ENCODE peak calls at places on chromosomes 1 and 21, in ten cellular contexts. M is H1, S is AG09309, Q is epithelial cell of esophagus, G is OCI-LY7, V is mesendoderm, L is foreskin fibroblast, K is brain microvascular endothelial cell, P is suprapubic skin, Y is neural progenitor cell. B is an unnamed sample.

GRCh38 chr1:227765261-227766014 is 30.2 kb downstream of the SNAP47 start:
- DNase-seq in M (no peak), S (no peak), Q (no peak), G (no peak), V (no peak), L (no peak), K (no peak), P (no peak), Y (no peak), B (no peak)

GRCh38 chr1:35557118-35557610 is at the start of gene KIAA0319L:
- DNase-seq in M (no peak), S (no peak), Q (peak), G (no peak), V (no peak), L (peak), K (no peak), P (peak), Y (peak), B (peak)

GRCh38 chr1:104329278-104329677 is 579.6 kb downstream of the AMY1C start:
- DNase-seq in M (no peak), S (no peak), Q (no peak), G (no peak), V (no peak), L (no peak), K (no peak), P (no peak), Y (no peak), B (no peak)

GRCh38 chr21:32756096-32756495 is 15.5 kb downstream of the PAXBP1 start:
- DNase-seq in M (no peak), S (no peak), Q (no peak), G (no peak), V (no peak), L (no peak), K (no peak), P (no peak), Y (no peak), B (no peak)

GRCh38 chr1:180112979-180113650 is 41.6 kb upstream of the QSOX1 start:
- DNase-seq in M (no peak), S (no peak), Q (no peak), G (no peak), V (no peak), L (no peak), K (no peak), P (no peak), Y (no peak), B (peak)

GRCh38 chr1:10451286-10451685 is 1.5 kb downstream of the CORT start:
- DNase-seq in M (no peak), S (no peak), Q (no peak), G (no peak), V (peak), L (peak), K (peak), P (no peak), Y (peak), B (peak)

GRCh38 chr1:151862604-151863003 is 9.1 kb upstream of the THEM5 start:
- DNase-seq in M (no peak), S (no peak), Q (no peak), G (no peak), V (no peak), L (no peak), K (no peak), P (no peak), Y (no peak), B (no peak)

GRCh38 chr1:205947024-205947423 is 3.8 kb upstream of the SLC26A9 start:
- DNase-seq in M (no peak), S (no peak), Q (peak), G (no peak), V (no peak), L (no peak), K (no peak), P (no peak), Y (no peak), B (no peak)

GRCh38 chr1:23525558-23526174 is 5.4 kb downstream of the E2F2 start:
- DNase-seq in M (no peak), S (no peak), Q (no peak), G (peak), V (no peak), L (no peak), K (no peak), P (no peak), Y (no peak), B (no peak)

GRCh38 chr1:176055398-176055797 is 151.7 kb downstream of the COP1 start:
- DNase-seq in M (no peak), S (no peak), Q (no peak), G (no peak), V (no peak), L (no peak), K (no peak), P (no peak), Y (no peak), B (no peak)

GRCh38 chr21:44272231-44272858 is 10.6 kb upstream of the DNMT3L start:
- DNase-seq in M (no peak), S (no peak), Q (no peak), G (no peak), V (no peak), L (no peak), K (no peak), P (no peak), Y (no peak), B (no peak)

GRCh38 chr1:31441970-31442647 is 29.1 kb downstream of the SERINC2 start:
- DNase-seq in M (no peak), S (no peak), Q (no peak), G (no peak), V (no peak), L (no peak), K (no peak), P (peak), Y (no peak), B (no peak)

GRCh38 chr1:164672610-164673009 is 113.6 kb downstream of the PBX1 start:
- DNase-seq in M (no peak), S (no peak), Q (no peak), G (no peak), V (no peak), L (no peak), K (no peak), P (no peak), Y (no peak), B (no peak)

GRCh38 chr1:16396591-16396990 is 29.5 kb downstream of the SZRD1 start:
- DNase-seq in M (no peak), S (peak), Q (peak), G (no peak), V (no peak), L (peak), K (peak), P (no peak), Y (no peak), B (peak)

GRCh38 chr1:153805042-153805745 is 30.0 kb downstream of the SLC27A3 start:
- DNase-seq in M (no peak), S (peak), Q (peak), G (peak), V (no peak), L (peak), K (peak), P (no peak), Y (no peak), B (peak)

GRCh38 chr1:154524881-154525280 is 22.7 kb upstream of the SHE start:
- DNase-seq in M (no peak), S (no peak), Q (no peak), G (no peak), V (peak), L (no peak), K (no peak), P (no peak), Y (no peak), B (no peak)

GRCh38 chr1:231691618-231692259 is 65.1 kb downstream of the DISC1 start:
- DNase-seq in M (peak), S (no peak), Q (peak), G (no peak), V (peak), L (peak), K (peak), P (no peak), Y (peak), B (peak)

GRCh38 chr1:226550671-226551041 is 2.1 kb downstream of the STUM start:
- DNase-seq in M (no peak), S (no peak), Q (no peak), G (no peak), V (no peak), L (no peak), K (no peak), P (no peak), Y (no peak), B (no peak)

GRCh38 chr1:79323240-79324025 is 316.9 kb upstream of the ADGRL4 start:
- DNase-seq in M (no peak), S (peak), Q (peak), G (no peak), V (peak), L (peak), K (peak), P (no peak), Y (no peak), B (peak)

GRCh38 chr1:6414443-6414844 is 5.3 kb downstream of the HES2 start:
- DNase-seq in M (no peak), S (no peak), Q (peak), G (peak), V (peak), L (peak), K (no peak), P (no peak), Y (peak), B (peak)

GRCh38 chr1:195019385-195019784 is 1588.9 kb downstream of the KCNT2 start:
- DNase-seq in M (no peak), S (no peak), Q (no peak), G (no peak), V (peak), L (peak), K (no peak), P (no peak), Y (peak), B (no peak)

GRCh38 chr1:87151500-87152421 is 176.9 kb upstream of the LMO4 start:
- DNase-seq in M (peak), S (peak), Q (peak), G (peak), V (peak), L (no peak), K (peak), P (peak), Y (peak), B (peak)

GRCh38 chr1:206471415-206471801 is 1.1 kb downstream of the IKBKE start:
- DNase-seq in M (no peak), S (no peak), Q (no peak), G (peak), V (peak), L (no peak), K (no peak), P (no peak), Y (no peak), B (no peak)

GRCh38 chr1:11479375-11479979 is 522 bp downstream of the DISP3 start:
- DNase-seq in M (no peak), S (no peak), Q (no peak), G (no peak), V (peak), L (peak), K (no peak), P (no peak), Y (peak), B (no peak)
- H3K4me3 ChIP-seq in M (peak), S (peak), Q (peak), G (peak), V (peak), L (peak), K (peak), P (peak), Y (peak), B (peak)

DNA sequence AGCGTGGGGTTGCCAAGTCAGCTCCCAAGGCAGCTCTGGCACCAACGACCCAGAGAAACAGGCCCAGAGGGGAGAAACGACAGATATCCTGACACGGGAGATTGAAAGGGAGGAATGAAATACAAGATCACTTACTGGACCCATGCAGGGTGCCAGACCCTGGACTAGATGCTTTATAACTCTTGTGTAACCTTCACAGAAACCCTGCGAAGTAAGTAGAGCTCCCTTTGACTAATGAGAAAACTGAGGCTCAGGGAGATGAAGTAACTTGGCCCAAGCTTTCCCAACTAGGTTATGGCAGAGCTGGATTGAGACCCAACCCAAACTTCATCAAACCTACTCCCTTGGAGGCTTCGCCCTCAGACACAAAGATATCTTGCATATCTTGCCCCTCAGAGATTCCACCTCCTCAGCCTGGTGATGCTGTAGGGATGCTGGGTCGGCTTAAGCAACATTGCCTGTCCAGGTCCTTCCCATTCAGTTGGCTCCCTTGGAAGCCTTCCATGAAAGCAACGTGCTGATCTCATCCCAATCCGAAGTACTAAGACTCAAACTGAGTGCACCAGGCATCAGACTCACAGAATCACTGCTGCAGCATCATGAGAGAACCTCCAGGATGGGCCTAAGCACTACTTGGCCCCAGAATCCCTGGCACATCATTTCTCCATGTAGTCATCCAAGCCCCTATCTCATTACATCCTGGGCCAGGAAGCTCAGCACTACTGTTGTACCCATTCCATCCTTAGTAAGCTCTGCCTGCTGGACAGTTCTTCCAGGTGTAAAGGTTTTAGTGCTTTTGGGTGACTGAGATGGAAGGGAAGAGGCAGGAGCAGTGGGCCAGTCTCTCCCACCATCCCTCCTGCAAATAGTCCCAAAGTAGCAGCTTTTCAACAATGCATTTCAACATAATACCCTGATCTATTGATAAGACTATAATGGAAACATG is 1.1 kb upstream of the IGSF9 start:
- DNase-seq in M (no peak), S (no peak), Q (no peak), G (no peak), V (peak), L (peak), K (no peak), P (no peak), Y (no peak), B (no peak)
- H3K4me3 ChIP-seq in M (peak), S (no peak), Q (no peak), G (no peak), V (no peak), L (no peak), K (peak), P (peak), Y (peak), B (no peak)

DNA sequence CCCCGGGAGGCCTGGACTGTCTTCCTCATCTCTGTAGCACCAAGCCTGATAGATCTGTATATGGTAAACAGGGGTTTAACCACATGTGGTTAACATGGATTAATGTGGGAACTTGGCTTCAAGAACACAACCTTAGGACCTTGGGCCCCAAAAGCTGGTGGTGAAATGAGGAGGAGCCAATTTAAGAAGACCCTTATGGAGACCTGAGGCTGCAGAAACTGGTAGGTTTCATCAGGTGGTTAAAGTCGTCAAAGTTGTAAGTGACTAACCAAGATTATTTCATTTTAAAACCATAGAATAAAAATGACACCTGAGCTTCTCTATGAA is 14.0 kb downstream of the THEMIS2 start:
- DNase-seq in M (no peak), S (no peak), Q (no peak), G (no peak), V (no peak), L (no peak), K (no peak), P (no peak), Y (no peak), B (no peak)
- H3K4me3 ChIP-seq in M (no peak), S (no peak), Q (no peak), G (no peak), V (no peak), L (no peak), K (no peak), P (no peak), Y (no peak), B (no peak)

GRCh38 chr1:109787211-109787844 is 23.6 kb upstream of the EPS8L3 start:
- DNase-seq in M (no peak), S (no peak), Q (peak), G (no peak), V (no peak), L (no peak), K (no peak), P (peak), Y (no peak), B (peak)

GRCh38 chr1:109785446-109786106 is 21.9 kb upstream of the EPS8L3 start:
- DNase-seq in M (no peak), S (no peak), Q (no peak), G (no peak), V (no peak), L (no peak), K (no peak), P (peak), Y (no peak), B (no peak)

GRCh38 chr1:109787845-109788605 is 24.3 kb upstream of the EPS8L3 start:
- DNase-seq in M (no peak), S (no peak), Q (no peak), G (no peak), V (no peak), L (no peak), K (no peak), P (peak), Y (no peak), B (peak)

GRCh38 chr1:109786107-109786470 is 22.4 kb upstream of the EPS8L3 start:
- DNase-seq in M (no peak), S (no peak), Q (no peak), G (no peak), V (no peak), L (no peak), K (no peak), P (peak), Y (no peak), B (no peak)

GRCh38 chr1:109786531-109787021 is 22.9 kb upstream of the EPS8L3 start:
- DNase-seq in M (no peak), S (no peak), Q (peak), G (no peak), V (no peak), L (no peak), K (no peak), P (peak), Y (no peak), B (peak)
- H3K4me3 ChIP-seq in M (no peak), S (no peak), Q (no peak), G (no peak), V (no peak), L (no peak), K (no peak), P (no peak), Y (no peak), B (no peak)

GRCh38 chr1:215842905-215843304 is 275.8 kb downstream of the KCTD3 start:
- DNase-seq in M (no peak), S (no peak), Q (no peak), G (no peak), V (no peak), L (no peak), K (no peak), P (no peak), Y (no peak), B (no peak)

GRCh38 chr1:215844777-215845176 is 277.7 kb downstream of the KCTD3 start:
- DNase-seq in M (no peak), S (no peak), Q (no peak), G (no peak), V (no peak), L (no peak), K (no peak), P (no peak), Y (no peak), B (no peak)

GRCh38 chr1:215844266-215844665 is 277.2 kb downstream of the KCTD3 start:
- DNase-seq in M (no peak), S (no peak), Q (no peak), G (no peak), V (peak), L (peak), K (no peak), P (no peak), Y (no peak), B (no peak)

DNA sequence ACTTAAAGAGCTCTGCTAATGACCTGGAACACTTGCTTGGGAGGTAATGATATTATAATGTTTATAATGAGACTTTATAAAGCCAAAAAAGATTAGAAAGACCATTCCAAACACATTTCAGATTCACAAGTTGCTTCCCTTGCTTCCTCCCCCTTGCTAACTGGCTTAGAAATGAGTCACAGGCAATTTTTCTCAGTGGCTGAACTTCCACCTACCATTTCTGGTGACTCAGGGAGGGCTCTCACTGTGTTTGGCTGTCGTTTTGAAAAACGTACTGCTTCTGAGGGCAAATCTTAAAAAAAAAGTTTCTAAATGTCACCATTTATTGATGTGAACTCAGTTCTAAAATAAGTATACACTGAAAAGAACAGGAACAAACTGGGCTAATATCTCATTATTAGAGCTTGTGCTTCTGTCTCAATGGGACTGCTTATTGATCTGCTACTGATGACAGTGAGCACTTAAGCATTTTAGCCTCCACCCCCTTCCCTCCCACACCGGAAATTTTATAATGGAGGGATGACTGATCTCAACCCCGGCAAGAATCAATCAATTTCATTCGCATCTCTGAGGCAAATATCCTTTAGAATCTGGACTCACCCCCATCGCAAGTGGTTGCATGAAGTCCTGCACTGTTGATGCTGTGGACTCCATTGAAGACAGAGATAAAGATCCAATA is 278.3 kb downstream of the KCTD3 start:
- DNase-seq in M (no peak), S (peak), Q (peak), G (no peak), V (peak), L (peak), K (peak), P (no peak), Y (no peak), B (peak)
- H3K4me3 ChIP-seq in M (no peak), S (no peak), Q (no peak), G (no peak), V (no peak), L (no peak), K (peak), P (no peak), Y (no peak), B (no peak)